ENCODE peak calls at places on chromosome 14, in eight cellular contexts. Y, P, C, R, Z, N, U and J are unnamed samples.

GRCh38 chr14:31263485-31264133 is 56.0 kb upstream of the HECTD1 start:
- DNase-seq in Y (no peak), P (no peak), C (no peak), R (no peak), Z (no peak), N (peak), U (peak), J (peak)

GRCh38 chr14:87745507-87746118 is 247.4 kb downstream of the GALC start:
- DNase-seq in Y (peak), P (peak), C (peak), R (peak), Z (peak), N (peak), U (peak), J (peak)

GRCh38 chr14:65044596-65044959 is 57.7 kb downstream of the MAX start:
- DNase-seq in Y (no peak), P (no peak), C (no peak), R (no peak), Z (no peak), N (no peak), U (no peak), J (no peak)

GRCh38 chr14:68791078-68791983 is 1.5 kb downstream of the ZFP36L1 start:
- DNase-seq in Y (no peak), P (no peak), C (peak), R (peak), Z (no peak), N (peak), U (no peak), J (no peak)

GRCh38 chr14:31090872-31091764 is 64.9 kb upstream of the STRN3 start:
- DNase-seq in Y (no peak), P (no peak), C (no peak), R (no peak), Z (no peak), N (peak), U (no peak), J (peak)

GRCh38 chr14:93150227-93151206 is 34.2 kb downstream of the MOAP1 start:
- DNase-seq in Y (no peak), P (no peak), C (peak), R (no peak), Z (no peak), N (peak), U (no peak), J (peak)

GRCh38 chr14:60277605-60278190 is 28.7 kb downstream of the PPM1A start:
- DNase-seq in Y (no peak), P (no peak), C (no peak), R (no peak), Z (no peak), N (no peak), U (no peak), J (no peak)

GRCh38 chr14:88258026-88258425 is 65.0 kb downstream of the KCNK10 start:
- DNase-seq in Y (no peak), P (no peak), C (no peak), R (no peak), Z (no peak), N (no peak), U (no peak), J (no peak)

GRCh38 chr14:59278111-59278510 is 89.6 kb downstream of the DAAM1 start:
- DNase-seq in Y (no peak), P (no peak), C (no peak), R (no peak), Z (no peak), N (peak), U (peak), J (peak)

GRCh38 chr14:23020143-23021128 is 10.5 kb upstream of the C14orf93 start:
- DNase-seq in Y (peak), P (no peak), C (peak), R (no peak), Z (no peak), N (no peak), U (no peak), J (no peak)

GRCh38 chr14:58808828-58809227 is 171.1 kb downstream of the DACT1 start:
- DNase-seq in Y (no peak), P (no peak), C (no peak), R (no peak), Z (no peak), N (peak), U (no peak), J (peak)

GRCh38 chr14:85934123-85934885 is 404.4 kb downstream of the FLRT2 start:
- DNase-seq in Y (peak), P (peak), C (no peak), R (peak), Z (peak), N (peak), U (no peak), J (no peak)

GRCh38 chr14:94317259-94317658 is 5.9 kb downstream of the SERPINA6 start:
- DNase-seq in Y (no peak), P (no peak), C (peak), R (no peak), Z (no peak), N (no peak), U (no peak), J (peak)

GRCh38 chr14:64400829-64401459 is 12.8 kb downstream of the MTHFD1 start:
- DNase-seq in Y (no peak), P (no peak), C (no peak), R (no peak), Z (no peak), N (no peak), U (no peak), J (no peak)

GRCh38 chr14:76861574-76862255 is 35.5 kb downstream of the LRRC74A start:
- DNase-seq in Y (no peak), P (no peak), C (no peak), R (no peak), Z (no peak), N (no peak), U (no peak), J (no peak)

GRCh38 chr14:94581127-94581999 is at the start of gene SERPINA5:
- DNase-seq in Y (peak), P (no peak), C (peak), R (peak), Z (no peak), N (peak), U (no peak), J (peak)

GRCh38 chr14:57199911-57200310 is 68.8 kb downstream of the EXOC5 start:
- DNase-seq in Y (no peak), P (no peak), C (no peak), R (no peak), Z (no peak), N (peak), U (no peak), J (no peak)

DNA sequence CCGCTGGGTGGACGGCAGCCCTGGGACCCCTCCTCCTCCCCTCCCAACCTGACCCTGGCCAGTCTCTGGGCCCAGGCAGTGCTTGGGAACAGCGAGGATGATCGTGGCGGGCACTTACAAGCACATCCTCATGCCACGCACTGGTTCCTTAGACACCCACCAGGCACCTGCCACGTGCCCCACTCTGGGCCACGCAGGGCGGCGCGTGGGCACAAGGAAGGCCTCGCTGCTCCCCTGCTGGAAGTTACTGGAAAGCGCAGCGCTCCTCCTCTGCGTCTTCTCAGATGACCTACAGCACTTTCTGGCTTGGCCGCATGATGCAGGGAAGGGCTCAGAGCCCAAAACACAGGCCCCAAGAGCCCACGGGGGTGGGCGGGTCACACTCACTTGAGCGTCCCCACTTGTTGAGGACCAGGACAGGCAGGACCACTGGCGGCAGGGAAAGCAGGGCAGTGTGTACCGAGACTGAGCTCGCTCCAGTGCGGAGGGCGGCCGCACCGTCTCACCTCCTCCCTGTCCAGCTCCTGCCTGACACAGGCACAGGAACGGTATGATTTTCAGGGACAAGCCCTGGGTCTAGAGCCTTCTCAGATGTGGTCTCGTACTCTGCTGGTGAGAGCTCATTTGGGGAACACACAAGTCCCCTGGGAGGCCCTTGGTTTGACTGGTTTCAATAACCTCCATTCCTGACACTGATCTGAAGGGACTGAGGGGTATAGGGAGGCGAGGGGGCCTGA is 128.3 kb upstream of the EVL start:
- DNase-seq in Y (no peak), P (no peak), C (no peak), R (peak), Z (no peak), N (no peak), U (no peak), J (no peak)
- TF ChIP-seq CTCF in Y (no peak), P (no peak), C (peak), R (peak), Z (no peak), N (peak), U (no peak), J (no peak)

GRCh38 chr14:89731534-89731933 is 223.0 kb downstream of the EFCAB11 start:
- DNase-seq in Y (no peak), P (no peak), C (no peak), R (no peak), Z (no peak), N (no peak), U (no peak), J (no peak)
- H3K4me3 ChIP-seq in Y (no peak), P (no peak), C (no peak), R (no peak), Z (no peak), N (no peak), U (no peak), J (no peak)

GRCh38 chr14:67285876-67286452 is 44.7 kb downstream of the PALS1 start:
- DNase-seq in Y (peak), P (peak), C (peak), R (peak), Z (peak), N (peak), U (peak), J (peak)
- TF ChIP-seq EZH2phosphoT487 in Y (no peak), P (no peak), C (no peak), R (no peak), Z (no peak), N (no peak), U (no peak), J (no peak)

GRCh38 chr14:38770245-38770644 is 332.8 kb downstream of the SEC23A start:
- DNase-seq in Y (no peak), P (no peak), C (no peak), R (no peak), Z (no peak), N (no peak), U (no peak), J (no peak)

GRCh38 chr14:38777401-38777800 is 325.6 kb downstream of the SEC23A start:
- DNase-seq in Y (no peak), P (no peak), C (no peak), R (no peak), Z (no peak), N (no peak), U (no peak), J (no peak)

GRCh38 chr14:38774162-38774561 is 328.9 kb downstream of the SEC23A start:
- DNase-seq in Y (no peak), P (peak), C (no peak), R (no peak), Z (no peak), N (no peak), U (no peak), J (no peak)

DNA sequence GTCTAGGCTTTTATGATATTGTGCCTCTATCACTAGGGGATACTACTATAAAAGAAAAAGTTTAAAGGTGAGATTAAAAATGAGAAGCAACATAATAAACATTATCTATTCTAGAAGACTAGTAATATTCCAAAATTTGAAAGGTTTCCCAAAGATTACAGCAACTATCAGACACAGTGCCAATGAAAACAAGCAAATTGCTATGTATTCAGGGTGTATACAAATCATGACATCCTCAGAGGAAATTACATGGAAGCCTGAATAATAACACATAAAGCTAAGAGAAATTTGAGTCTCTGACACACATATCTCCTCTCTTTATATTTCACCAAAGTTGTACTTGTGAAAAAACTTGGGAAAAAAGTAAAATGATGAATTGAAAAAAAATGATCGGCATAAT is 327.0 kb downstream of the SEC23A start:
- DNase-seq in Y (no peak), P (no peak), C (no peak), R (no peak), Z (no peak), N (no peak), U (no peak), J (no peak)
- TF ChIP-seq CTCF in Y (no peak), P (no peak), C (no peak), R (no peak), Z (no peak), N (no peak), U (no peak), J (no peak)

GRCh38 chr14:99502989-99503421 is 21.8 kb downstream of the CCNK start:
- DNase-seq in Y (no peak), P (no peak), C (peak), R (peak), Z (no peak), N (no peak), U (no peak), J (no peak)
- H3K4me3 ChIP-seq in Y (no peak), P (no peak), C (no peak), R (peak), Z (no peak), N (no peak), U (no peak), J (no peak)

GRCh38 chr14:99164712-99165111 is 107.3 kb downstream of the BCL11B start:
- DNase-seq in Y (no peak), P (no peak), C (no peak), R (no peak), Z (no peak), N (no peak), U (no peak), J (no peak)
- TF ChIP-seq EZH2phosphoT487 in Y (no peak), P (no peak), C (no peak), R (no peak), Z (no peak), N (no peak), U (no peak), J (no peak)

GRCh38 chr14:105206873-105207272 is 25.8 kb upstream of the NUDT14 start:
- DNase-seq in Y (no peak), P (no peak), C (no peak), R (no peak), Z (no peak), N (no peak), U (no peak), J (no peak)

GRCh38 chr14:105208738-105209075 is 27.6 kb upstream of the NUDT14 start:
- DNase-seq in Y (no peak), P (no peak), C (no peak), R (no peak), Z (no peak), N (no peak), U (no peak), J (no peak)

GRCh38 chr14:105209091-105209490 is 28.0 kb upstream of the NUDT14 start:
- DNase-seq in Y (peak), P (no peak), C (no peak), R (no peak), Z (no peak), N (no peak), U (no peak), J (no peak)

GRCh38 chr14:105207996-105208737 is 27.1 kb upstream of the NUDT14 start:
- DNase-seq in Y (no peak), P (no peak), C (no peak), R (no peak), Z (no peak), N (no peak), U (no peak), J (no peak)

DNA sequence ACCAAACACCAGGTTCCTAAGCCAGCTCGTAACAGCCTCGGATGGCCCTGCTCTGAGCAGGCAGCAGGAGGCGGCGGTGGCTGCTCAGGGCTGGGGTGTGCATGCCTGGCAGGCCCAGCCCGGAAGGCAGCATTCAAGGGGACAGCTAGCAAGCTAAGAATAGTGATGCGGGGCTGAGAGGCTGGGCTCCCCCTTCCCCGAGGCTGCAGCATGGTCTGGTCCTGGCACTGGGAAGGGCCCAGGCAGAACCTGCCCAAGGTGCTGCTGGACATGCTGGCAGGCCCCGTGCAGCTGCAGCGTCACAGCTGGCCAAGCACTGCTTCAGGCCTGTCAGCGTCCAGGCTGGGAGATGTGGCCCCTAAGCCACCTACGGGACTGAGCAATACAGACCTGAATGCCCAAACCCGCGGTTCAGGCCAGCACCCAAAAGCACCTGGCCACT is 26.4 kb upstream of the NUDT14 start:
- DNase-seq in Y (no peak), P (no peak), C (peak), R (peak), Z (no peak), N (no peak), U (no peak), J (no peak)
- TF ChIP-seq CTCF in Y (no peak), P (no peak), C (peak), R (no peak), Z (no peak), N (no peak), U (no peak), J (no peak)

DNA sequence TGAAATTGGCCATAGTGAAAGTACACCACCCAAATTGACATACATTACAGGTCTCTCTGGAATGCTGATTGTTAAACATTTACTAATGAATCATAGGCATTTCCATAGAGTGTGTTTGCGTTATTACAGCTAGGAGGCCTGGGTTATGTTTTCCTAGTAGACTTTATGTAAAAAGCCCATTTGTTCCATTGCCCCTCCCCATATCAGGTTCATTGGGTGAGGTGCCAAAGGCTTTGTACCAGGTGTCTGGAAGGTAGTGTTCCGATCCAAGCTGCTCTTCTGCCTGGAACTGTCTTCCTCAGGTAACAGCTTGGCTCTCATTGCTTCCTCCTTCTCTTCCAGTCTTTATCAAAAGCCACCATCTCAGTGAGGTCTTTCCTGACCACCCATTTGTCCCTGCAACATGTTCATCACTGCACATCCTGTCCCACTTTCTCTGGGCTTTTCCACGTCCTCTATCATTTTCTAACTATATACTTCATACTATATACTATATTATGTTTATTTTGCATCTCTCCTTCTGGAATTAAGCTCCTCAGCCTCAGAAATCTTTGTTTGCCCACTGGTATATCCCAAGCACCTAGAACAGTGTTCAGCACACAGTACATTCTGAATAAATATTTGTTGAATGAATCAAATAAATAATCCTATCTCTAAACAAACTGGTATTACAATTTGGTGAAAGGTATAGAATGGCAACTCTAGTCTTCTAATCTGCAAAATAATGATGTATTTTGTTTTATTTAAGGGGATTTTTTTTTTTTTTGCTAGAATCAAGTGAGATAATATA is 252.3 kb downstream of the KTN1 start:
- DNase-seq in Y (no peak), P (no peak), C (no peak), R (no peak), Z (no peak), N (peak), U (no peak), J (peak)
- H3K4me3 ChIP-seq in Y (no peak), P (no peak), C (no peak), R (no peak), Z (no peak), N (peak), U (peak), J (no peak)

DNA sequence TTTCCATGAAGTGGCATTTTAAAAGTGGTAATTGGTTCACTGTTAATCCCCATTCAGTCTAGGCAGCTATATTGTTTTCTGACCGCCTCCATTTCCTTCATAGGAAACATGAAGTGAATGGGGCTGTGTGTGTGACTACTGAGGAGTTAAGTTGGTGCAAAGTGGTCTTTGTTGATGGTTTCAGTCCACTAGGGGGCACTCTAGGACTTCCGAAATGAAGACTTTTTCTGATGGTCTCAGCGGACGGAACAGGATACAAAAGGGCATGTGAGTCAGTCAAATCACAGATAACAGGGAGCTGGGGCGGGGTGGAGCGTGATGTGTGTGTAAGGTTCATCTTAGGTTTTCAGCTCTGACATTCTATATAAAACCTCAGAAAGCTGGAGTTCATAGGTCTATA is 240.1 kb upstream of the OR4E1 start:
- DNase-seq in Y (peak), P (peak), C (peak), R (peak), Z (peak), N (peak), U (peak), J (peak)
- TF ChIP-seq EZH2phosphoT487 in Y (no peak), P (no peak), C (no peak), R (no peak), Z (no peak), N (no peak), U (no peak), J (no peak)

GRCh38 chr14:75800792-75801191 is 139.7 kb downstream of the TTLL5 start:
- DNase-seq in Y (no peak), P (no peak), C (no peak), R (peak), Z (no peak), N (peak), U (no peak), J (no peak)
- TF ChIP-seq CTCF in Y (peak), P (peak), C (peak), R (peak), Z (peak), N (peak), U (no peak), J (no peak)